ENCODE peak calls at places on chromosomes 2 and 18, in ten cellular contexts. U is breast epithelium, H is IMR-90, Y is heart left ventricle, A is upper lobe of left lung, M is right lobe of liver, G is sigmoid colon, N is lower leg skin, F is body of pancreas, V is A549. X is an unnamed sample.

GRCh38 chr2:238433941-238434845 is 7.5 kb downstream of the ASB1 start:
- DNase-seq in N (no peak), H (peak), M (no peak), U (no peak), G (no peak), V (no peak), A (no peak), F (no peak), Y (no peak), X (no peak)

GRCh38 chr2:223787358-223787757 is 50.0 kb downstream of the AP1S3 start:
- DNase-seq in N (no peak), A (no peak), U (no peak), F (no peak), G (no peak), M (no peak), V (no peak), H (no peak), Y (no peak), X (no peak)

GRCh38 chr18:22250591-22250996 is 81.2 kb downstream of the GATA6 start:
- DNase-seq in V (no peak), Y (peak), U (peak), N (no peak), G (no peak), F (no peak), H (no peak), A (no peak), M (no peak), X (no peak)

GRCh38 chr2:26861610-26862224 is 13.8 kb downstream of the DPYSL5 start:
- DNase-seq in A (no peak), G (peak), M (no peak), N (peak), V (no peak), H (no peak), F (no peak), U (no peak), Y (no peak), X (no peak)

GRCh38 chr18:8623549-8624106 is 14.4 kb downstream of the RAB12 start:
- DNase-seq in H (no peak), G (no peak), V (no peak), A (peak), M (no peak), Y (peak), N (no peak), U (no peak), F (no peak), X (no peak)

GRCh38 chr2:165675551-165675968 is 118.5 kb downstream of the GALNT3 start:
- DNase-seq in V (peak), G (no peak), N (no peak), A (no peak), M (no peak), Y (no peak), F (no peak), H (no peak), U (no peak), X (no peak)

GRCh38 chr2:202762546-202762945 is 109.0 kb downstream of the ICA1L start:
- DNase-seq in G (no peak), N (no peak), Y (no peak), V (no peak), M (no peak), F (no peak), H (no peak), A (no peak), U (no peak), X (no peak)

GRCh38 chr2:25306767-25307368 is 34.9 kb downstream of the DNMT3A start:
- DNase-seq in F (peak), H (no peak), V (no peak), G (no peak), U (no peak), A (peak), Y (peak), N (no peak), M (no peak), X (no peak)

GRCh38 chr2:232896700-232897385 is 26.8 kb downstream of the SNORC start:
- DNase-seq in A (no peak), V (no peak), Y (no peak), M (no peak), H (no peak), F (no peak), G (no peak), U (no peak), N (no peak), X (no peak)

GRCh38 chr2:133484106-133484505 is 84.2 kb downstream of the NCKAP5 start:
- DNase-seq in M (no peak), G (no peak), Y (no peak), A (no peak), U (no peak), N (no peak), H (peak), F (no peak), V (no peak), X (no peak)

GRCh38 chr2:1729264-1729663 is 15.1 kb downstream of the PXDN start:
- DNase-seq in M (peak), A (no peak), G (peak), V (no peak), H (no peak), Y (no peak), U (peak), F (no peak), N (peak), X (no peak)

GRCh38 chr2:58081000-58081399 is 34.4 kb downstream of the VRK2 start:
- DNase-seq in G (no peak), N (no peak), M (no peak), V (peak), Y (no peak), F (no peak), U (no peak), A (no peak), H (no peak), X (no peak)

GRCh38 chr18:55790296-55790695 is 202.3 kb upstream of the TCF4 start:
- DNase-seq in N (no peak), F (no peak), Y (no peak), V (peak), U (no peak), G (no peak), M (no peak), A (no peak), H (peak), X (no peak)

GRCh38 chr2:178579006-178579405 is 98.7 kb downstream of the PLEKHA3 start:
- DNase-seq in G (no peak), H (peak), U (no peak), N (no peak), Y (no peak), A (no peak), F (no peak), M (no peak), V (no peak), X (no peak)

GRCh38 chr18:22626771-22627170 is 209.1 kb upstream of the CTAGE1 start:
- DNase-seq in N (no peak), V (no peak), F (no peak), Y (no peak), U (no peak), M (no peak), H (no peak), G (no peak), A (no peak), X (no peak)

GRCh38 chr2:238461051-238461450 is 34.3 kb downstream of the ASB1 start:
- DNase-seq in U (no peak), G (no peak), V (no peak), A (no peak), F (no peak), H (no peak), M (no peak), N (no peak), Y (no peak), X (no peak)

GRCh38 chr18:68735498-68736343 is 20.8 kb upstream of the TMX3 start:
- DNase-seq in Y (no peak), A (no peak), M (no peak), U (no peak), N (no peak), V (peak), F (no peak), G (no peak), H (peak), X (no peak)

GRCh38 chr2:211251016-211251415 is 694.6 kb downstream of the CPS1 start:
- DNase-seq in Y (no peak), U (no peak), V (no peak), G (no peak), M (no peak), A (no peak), F (no peak), N (no peak), H (no peak), X (no peak)

GRCh38 chr2:142100139-142100873 is 30.5 kb downstream of the LRP1B start:
- DNase-seq in V (no peak), A (no peak), Y (no peak), U (no peak), G (no peak), M (no peak), N (no peak), F (no peak), H (no peak), X (no peak)

GRCh38 chr2:96085541-96086355 is 30.6 kb downstream of the ADRA2B start:
- DNase-seq in F (no peak), A (peak), M (no peak), V (no peak), Y (peak), N (peak), U (peak), G (no peak), H (no peak), X (peak)

GRCh38 chr2:16508061-16508851 is 157.4 kb downstream of the CYRIA start:
- DNase-seq in N (peak), M (peak), A (peak), V (peak), Y (peak), H (no peak), F (peak), G (no peak), U (no peak), X (no peak)

GRCh38 chr2:186486651-186487647 is 889 bp downstream of the ZC3H15 start:
- DNase-seq in G (no peak), F (no peak), A (no peak), Y (no peak), U (no peak), N (no peak), H (peak), V (peak), M (no peak), X (no peak)

GRCh38 chr2:230678451-230678850 is 34.2 kb upstream of the CAB39 start:
- DNase-seq in N (no peak), G (no peak), H (no peak), F (no peak), V (no peak), Y (no peak), M (no peak), U (no peak), A (no peak), X (no peak)

GRCh38 chr2:8249191-8249590 is 432.7 kb upstream of the ID2 start:
- DNase-seq in H (no peak), Y (peak), N (no peak), M (peak), G (no peak), F (no peak), V (no peak), U (no peak), A (no peak), X (no peak)

GRCh38 chr2:217854684-217855083 is 148.1 kb downstream of the TNS1 start:
- DNase-seq in H (no peak), F (no peak), Y (no peak), N (no peak), G (no peak), U (no peak), M (no peak), V (no peak), A (no peak), X (no peak)

GRCh38 chr2:98816281-98816680 is 85.3 kb upstream of the MGAT4A start:
- DNase-seq in F (no peak), H (no peak), U (no peak), A (no peak), Y (no peak), M (no peak), N (peak), G (no peak), V (no peak), X (no peak)

GRCh38 chr2:16656784-16657391 is 8.7 kb downstream of the CYRIA start:
- DNase-seq in U (no peak), A (peak), M (no peak), Y (peak), G (no peak), N (peak), H (no peak), V (no peak), F (no peak), X (no peak)

GRCh38 chr2:217478831-217479435 is 523.9 kb downstream of the TNS1 start:
- DNase-seq in F (no peak), V (no peak), Y (no peak), G (no peak), U (no peak), H (no peak), M (no peak), N (no peak), A (no peak), X (no peak)

GRCh38 chr2:119197529-119198266 is 25.9 kb upstream of the STEAP3 start:
- DNase-seq in G (no peak), A (no peak), M (no peak), V (no peak), H (peak), N (no peak), U (no peak), F (no peak), Y (no peak), X (no peak)

GRCh38 chr2:23465982-23466381 is 81.0 kb downstream of the KLHL29 start:
- DNase-seq in Y (no peak), M (no peak), N (no peak), U (no peak), H (no peak), A (no peak), G (no peak), F (no peak), V (no peak), X (no peak)

GRCh38 chr2:110157153-110157793 is 41.7 kb upstream of the MALL start:
- DNase-seq in V (peak), A (no peak), M (no peak), U (no peak), Y (no peak), N (no peak), F (peak), G (no peak), H (peak), X (peak)

GRCh38 chr2:241775223-241776177 is 1.1 kb upstream of the GAL3ST2 start:
- DNase-seq in V (no peak), N (peak), F (no peak), A (peak), G (peak), Y (no peak), M (peak), U (peak), H (no peak), X (no peak)

GRCh38 chr2:100281521-100282438 is 40.5 kb downstream of the LONRF2 start:
- DNase-seq in V (no peak), F (peak), H (no peak), Y (no peak), A (no peak), M (peak), N (peak), U (peak), G (no peak), X (no peak)

GRCh38 chr2:232937278-232937906 is 67.3 kb downstream of the SNORC start:
- DNase-seq in A (no peak), Y (no peak), M (no peak), H (peak), F (no peak), V (peak), N (no peak), G (no peak), U (no peak), X (no peak)

GRCh38 chr2:231716641-231717280 is 8.4 kb downstream of the PTMA start:
- DNase-seq in H (peak), N (no peak), M (no peak), U (no peak), A (no peak), Y (no peak), F (no peak), G (peak), V (no peak), X (no peak)

GRCh38 chr2:96539215-96539920 is 2.8 kb downstream of the ARID5A start:
- DNase-seq in A (no peak), Y (no peak), G (no peak), H (no peak), M (no peak), N (no peak), U (no peak), F (no peak), V (no peak), X (no peak)

GRCh38 chr2:237700583-237701032 is 73.2 kb downstream of the LRRFIP1 start:
- DNase-seq in F (no peak), N (peak), V (no peak), H (peak), G (peak), U (no peak), M (no peak), Y (peak), A (peak), X (no peak)

GRCh38 chr18:2515908-2516625 is 55.2 kb downstream of the METTL4 start:
- DNase-seq in A (peak), Y (no peak), F (no peak), N (no peak), G (no peak), U (no peak), M (no peak), V (peak), H (peak), X (no peak)

GRCh38 chr2:31235504-31235902 is 1.6 kb downstream of the EHD3 start:
- DNase-seq in N (no peak), A (no peak), H (peak), Y (no peak), V (peak), M (peak), U (no peak), F (no peak), G (no peak), X (no peak)

GRCh38 chr2:31232586-31232985 is 1.4 kb upstream of the EHD3 start:
- DNase-seq in G (no peak), N (peak), F (no peak), A (no peak), V (no peak), H (no peak), U (no peak), M (no peak), Y (no peak), X (no peak)

GRCh38 chr2:31233216-31233615 is 736 bp upstream of the EHD3 start:
- DNase-seq in F (no peak), V (no peak), N (peak), A (no peak), G (no peak), U (no peak), M (no peak), H (no peak), Y (no peak), X (no peak)

GRCh38 chr2:31234690-31235503 is 945 bp downstream of the EHD3 start:
- DNase-seq in U (no peak), V (no peak), G (no peak), Y (no peak), F (no peak), A (no peak), M (peak), H (no peak), N (peak), X (no peak)

GRCh38 chr2:31233741-31234689 is at the start of gene EHD3:
- DNase-seq in V (peak), G (peak), U (peak), N (peak), Y (peak), H (peak), F (peak), A (peak), M (peak), X (peak)
- TF ChIP-seq POLR2A in V (peak), G (no peak), U (no peak), N (no peak), Y (peak), H (peak), F (no peak), A (no peak), M (peak), X (no peak)

GRCh38 chr2:189783927-189784867 is at the start of the genes ORMDL1 and PMS1:
- DNase-seq in F (peak), M (peak), Y (peak), G (peak), U (peak), H (peak), A (peak), V (peak), N (peak), X (peak)
- TF ChIP-seq CTCF in F (no peak), M (no peak), Y (no peak), G (no peak), U (no peak), H (no peak), A (no peak), V (no peak), N (no peak), X (no peak)

GRCh38 chr2:156333274-156333950 is 891 bp upstream of the NR4A2 start:
- DNase-seq in V (no peak), U (peak), F (no peak), N (no peak), H (no peak), Y (no peak), M (no peak), A (no peak), G (no peak), X (no peak)

GRCh38 chr2:156331572-156332451 is 709 bp downstream of the NR4A2 start:
- DNase-seq in M (peak), A (peak), V (peak), Y (peak), H (peak), F (peak), G (peak), U (peak), N (peak), X (peak)

GRCh38 chr2:156333951-156334495 is 1.5 kb upstream of the NR4A2 start:
- DNase-seq in A (peak), G (peak), F (peak), N (peak), Y (peak), V (peak), M (peak), U (peak), H (peak), X (no peak)

GRCh38 chr2:156332452-156333273 is at the start of gene NR4A2:
- DNase-seq in G (peak), H (peak), V (peak), Y (peak), N (peak), F (peak), U (peak), A (peak), M (peak), X (peak)

DNA sequence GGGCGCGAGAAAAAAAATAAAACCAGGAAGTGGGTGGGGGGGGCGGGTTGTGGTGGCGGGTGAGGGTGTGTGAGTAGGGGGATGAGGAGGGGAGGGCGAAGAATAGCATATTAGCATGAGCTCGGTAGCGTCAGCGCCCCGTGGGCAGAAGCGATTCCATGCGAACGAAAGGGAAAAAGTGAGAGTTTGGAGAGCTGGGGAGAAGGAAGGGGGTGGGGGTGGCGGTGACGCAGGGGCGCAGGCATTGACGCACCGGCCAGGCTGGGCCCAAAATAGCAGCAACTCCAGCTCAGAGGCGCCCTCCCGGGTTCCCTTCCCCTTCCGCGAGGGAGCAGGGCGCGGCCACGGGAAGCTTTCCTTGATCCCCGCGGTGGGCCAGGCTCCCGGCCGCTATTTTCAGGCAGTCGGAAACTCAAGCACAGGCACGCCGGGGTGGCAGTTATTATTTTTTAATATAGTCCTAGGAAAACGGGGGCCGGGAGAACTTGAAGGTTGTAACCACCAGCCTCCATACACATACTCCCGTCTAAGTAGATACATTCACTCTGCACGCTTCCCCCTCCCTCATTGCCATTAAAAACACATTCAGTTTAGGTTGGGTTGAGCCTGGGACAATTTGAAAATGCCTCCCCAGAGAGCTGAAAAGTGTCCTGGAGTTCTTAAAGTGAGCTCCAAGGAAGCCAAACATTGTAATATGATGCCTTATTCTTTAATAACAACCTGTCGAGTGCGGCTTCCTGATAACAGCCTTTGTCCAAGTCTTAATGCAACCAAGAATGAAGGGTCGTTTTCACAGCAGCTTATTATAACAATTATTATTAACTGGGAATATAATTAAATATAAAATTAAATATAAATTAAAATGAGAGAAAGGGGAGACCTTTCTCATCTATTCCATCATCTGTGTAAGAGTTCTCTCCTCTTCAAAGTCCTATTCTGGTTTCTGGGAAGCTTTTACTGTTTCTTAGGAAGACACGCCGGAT is 2.3 kb upstream of the NR4A2 start:
- DNase-seq in G (peak), M (peak), V (peak), A (peak), H (peak), F (peak), U (peak), Y (peak), N (peak), X (peak)
- TF ChIP-seq POLR2A in G (peak), M (peak), V (peak), A (peak), H (peak), F (peak), U (peak), Y (peak), N (no peak), X (peak)

GRCh38 chr2:112465373-112465772 is 16.6 kb upstream of the TTL start:
- DNase-seq in H (peak), V (peak), U (no peak), Y (no peak), G (no peak), M (no peak), F (no peak), A (no peak), N (no peak), X (no peak)
- TF ChIP-seq CTCF in H (peak), V (no peak), U (no peak), Y (no peak), G (no peak), M (peak), F (no peak), A (no peak), N (no peak), X (no peak)